ENCODE peak calls at places on chromosome 15, in nine cellular contexts. Y, T, Z, R, J, A, O, G and H are unnamed samples. For H3K9me3, the result is how much of the 10 kb centered on the place peaks cover.

GRCh38 chr15:101121511-101122090 is 130.2 kb downstream of the CHSY1 start:
- DNase-seq in A (no peak), Z (peak), O (peak), G (peak), T (peak), Y (peak), R (no peak), J (peak), H (no peak)

GRCh38 chr15:51735211-51735610 is 2.2 kb downstream of the LYSMD2 start:
- DNase-seq in Z (no peak), O (no peak), T (no peak), R (no peak), Y (no peak), J (no peak), G (no peak), A (no peak), H (no peak)

GRCh38 chr15:59741274-59741906 is 52.3 kb upstream of the BNIP2 start:
- DNase-seq in T (no peak), J (peak), Z (peak), O (peak), Y (no peak), A (no peak), R (no peak), G (peak), H (no peak)

GRCh38 chr15:59104912-59105732 is at the start of gene CCNB2:
- DNase-seq in T (peak), O (peak), Y (peak), J (peak), Z (peak), R (peak), G (peak), A (peak), H (peak)

GRCh38 chr15:72358532-72359180 is 17.2 kb downstream of the HEXA start:
- DNase-seq in A (no peak), R (peak), G (no peak), J (peak), O (peak), Y (peak), Z (no peak), T (peak), H (no peak)

GRCh38 chr15:59453474-59454215 is 15.7 kb downstream of the FAM81A start:
- DNase-seq in G (no peak), A (no peak), O (no peak), T (no peak), Y (no peak), R (no peak), J (no peak), Z (no peak), H (no peak)

GRCh38 chr15:43521419-43521818 is 4.0 kb downstream of the MAP1A start:
- DNase-seq in Y (no peak), T (no peak), G (no peak), A (no peak), J (no peak), R (no peak), O (no peak), Z (no peak), H (no peak)

GRCh38 chr15:39247574-39247973 is 333.3 kb upstream of the THBS1 start:
- DNase-seq in R (no peak), J (no peak), Z (no peak), O (no peak), Y (no peak), G (no peak), T (no peak), A (no peak), H (no peak)

GRCh38 chr15:65558336-65558735 is 28.1 kb downstream of the HACD3 start:
- DNase-seq in Y (no peak), T (no peak), G (no peak), J (no peak), Z (no peak), A (no peak), O (no peak), R (peak), H (no peak)

GRCh38 chr15:39987831-39988230 is 51.1 kb downstream of the SRP14 start:
- DNase-seq in O (no peak), T (no peak), Z (no peak), Y (no peak), G (no peak), A (no peak), R (no peak), J (no peak), H (no peak)

GRCh38 chr15:88987951-88988671 is 74.9 kb upstream of the MFGE8 start:
- DNase-seq in T (no peak), J (no peak), R (peak), A (no peak), Z (peak), Y (no peak), G (no peak), O (no peak), H (no peak)

GRCh38 chr15:58840048-58840447 is 68.9 kb downstream of the MINDY2 start:
- DNase-seq in O (no peak), Z (no peak), Y (no peak), T (no peak), A (no peak), J (peak), R (no peak), G (no peak), H (no peak)

GRCh38 chr15:51382787-51383186 is 41.3 kb downstream of the GLDN start:
- DNase-seq in Y (peak), R (peak), Z (peak), O (no peak), J (peak), G (peak), A (no peak), T (no peak), H (no peak)

GRCh38 chr15:65377105-65377975 is 462 bp downstream of the IGDCC3 start:
- DNase-seq in R (no peak), T (no peak), O (no peak), A (no peak), G (peak), Z (peak), Y (peak), J (peak), H (no peak)

GRCh38 chr15:39363761-39364586 is 216.9 kb upstream of the THBS1 start:
- DNase-seq in G (no peak), J (no peak), T (no peak), O (no peak), Z (no peak), A (no peak), Y (no peak), R (no peak), H (no peak)

GRCh38 chr15:72009207-72009606 is 108.7 kb downstream of the MYO9A start:
- DNase-seq in T (no peak), J (no peak), G (peak), A (no peak), O (no peak), Y (no peak), R (no peak), Z (no peak), H (no peak)

GRCh38 chr15:25181290-25182097 is 226.7 kb downstream of the SNRPN start:
- DNase-seq in R (no peak), J (no peak), G (no peak), T (peak), Z (peak), Y (no peak), A (no peak), O (peak), H (peak)
- H3K9me3 ChIP-seq in R (half or more), J (under half), G (under half), T (half or more), Z (half or more), Y (under half), A (under half), O (under half), H (under half)

DNA sequence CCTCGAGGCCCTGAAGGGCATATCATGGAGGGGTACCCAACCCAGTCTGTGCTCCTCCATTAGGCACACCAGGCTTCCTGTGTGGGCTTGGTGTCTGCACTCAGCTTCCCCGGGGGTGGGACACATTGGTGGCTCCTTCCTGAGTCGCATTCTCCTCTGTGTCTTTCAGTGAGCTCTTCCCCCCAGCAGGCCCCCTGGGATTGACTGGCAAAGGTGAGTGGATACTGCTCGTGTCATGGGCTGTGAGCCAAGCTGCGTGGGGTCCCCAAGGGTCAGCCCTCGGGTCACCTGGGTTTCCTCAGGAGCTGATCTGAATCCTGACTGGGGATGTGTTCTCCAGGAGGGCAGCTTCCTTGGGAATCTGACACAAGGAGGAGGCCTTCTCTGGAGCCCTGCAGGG is 231.0 kb downstream of the SNRPN start:
- DNase-seq in T (peak), J (no peak), Y (no peak), A (no peak), Z (no peak), G (no peak), R (no peak), O (no peak), H (no peak)
- H3K9me3 ChIP-seq in T (half or more), J (under half), Y (under half), A (under half), Z (under half), G (under half), R (half or more), O (under half), H (under half)

GRCh38 chr15:50187997-50188396 is 6.0 kb downstream of the SLC27A2 start:
- DNase-seq in Y (no peak), Z (no peak), R (no peak), O (no peak), T (no peak), A (no peak), G (no peak), J (no peak), H (no peak)
- H3K9me3 ChIP-seq in Y (under half), Z (under half), R (under half), O (under half), T (under half), A (under half), G (under half), J (under half), H (under half)

GRCh38 chr15:47194718-47195117 is 522.6 kb upstream of the SEMA6D start:
- DNase-seq in T (no peak), Z (no peak), Y (no peak), A (no peak), O (no peak), R (peak), G (peak), J (peak), H (no peak)
- H3K9me3 ChIP-seq in T (under half), Z (under half), Y (under half), A (under half), O (under half), R (under half), G (under half), J (under half), H (under half)

DNA sequence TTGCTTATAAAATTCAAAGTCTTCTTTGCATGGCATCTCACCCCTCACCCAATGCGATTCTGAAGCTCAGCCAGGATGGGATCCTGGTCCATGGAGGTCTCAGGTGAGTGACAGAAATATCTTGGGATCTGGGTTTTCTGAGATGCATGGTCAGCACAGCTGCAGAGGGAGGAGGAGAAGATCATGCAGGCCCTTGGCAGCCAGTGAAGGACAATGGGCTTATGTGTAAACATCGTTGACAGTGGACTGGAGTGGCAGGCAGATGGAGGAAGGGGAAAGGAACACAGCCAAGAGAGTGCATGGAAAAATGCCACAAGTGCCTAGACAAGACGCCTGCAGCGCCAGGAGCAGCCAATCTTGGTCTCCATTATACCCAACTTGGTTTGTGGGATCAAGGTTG is 347.9 kb downstream of the MCTP2 start:
- DNase-seq in A (no peak), Z (no peak), R (no peak), Y (no peak), T (no peak), G (no peak), O (no peak), J (no peak), H (no peak)
- H3K9me3 ChIP-seq in A (under half), Z (under half), R (under half), Y (under half), T (under half), G (under half), O (under half), J (under half), H (under half)

GRCh38 chr15:22237891-22238275 is 157.6 kb downstream of the OR4M2 start:
- DNase-seq in A (no peak), T (peak), G (no peak), O (no peak), R (no peak), Z (no peak), J (no peak), Y (no peak), H (no peak)
- H3K9me3 ChIP-seq in A (under half), T (under half), G (under half), O (under half), R (half or more), Z (half or more), J (under half), Y (under half), H (under half)

GRCh38 chr15:79875213-79875612 is 21.6 kb downstream of the MTHFS start:
- DNase-seq in Z (no peak), A (no peak), O (no peak), J (no peak), Y (no peak), G (no peak), T (no peak), R (no peak), H (no peak)
- H3K9me3 ChIP-seq in Z (under half), A (under half), O (under half), J (under half), Y (under half), G (under half), T (half or more), R (under half), H (under half)

GRCh38 chr15:27820722-27821121 is 278.4 kb downstream of the OCA2 start:
- DNase-seq in T (no peak), O (no peak), Y (no peak), A (no peak), Z (no peak), R (no peak), G (no peak), J (no peak), H (no peak)
- H3K9me3 ChIP-seq in T (under half), O (under half), Y (under half), A (under half), Z (under half), R (under half), G (under half), J (under half), H (under half)

GRCh38 chr15:46394463-46394862 is 759.6 kb downstream of the SQOR start:
- DNase-seq in O (no peak), J (no peak), G (no peak), A (no peak), T (no peak), Z (no peak), Y (no peak), R (no peak), H (no peak)
- H3K9me3 ChIP-seq in O (under half), J (under half), G (under half), A (under half), T (half or more), Z (under half), Y (under half), R (under half), H (under half)